ENCODE peak calls at places on chromosomes 5 and 9, in four cellular contexts. J is K562, H is IMR-90, G is GM12878. M is an unnamed sample.

GRCh38 chr5:78666041-78666444 is 17.5 kb upstream of the LHFPL2 start:
- DNase-seq in H (peak), G (no peak), J (no peak), M (no peak)

GRCh38 chr5:107184066-107184465 is 486.7 kb downstream of the EFNA5 start:
- DNase-seq in G (no peak), J (no peak), H (no peak), M (no peak)

GRCh38 chr5:78644741-78645300 is 3.8 kb downstream of the LHFPL2 start:
- DNase-seq in J (no peak), G (no peak), H (peak), M (no peak)

GRCh38 chr9:112489039-112489546 is 2.5 kb downstream of the KIAA1958 start:
- DNase-seq in H (no peak), J (peak), G (no peak), M (no peak)

GRCh38 chr5:169814045-169814444 is 166.2 kb downstream of the INSYN2B start:
- DNase-seq in G (no peak), J (no peak), H (no peak), M (no peak)

GRCh38 chr9:40927260-40927631 is 201.2 kb downstream of the FOXD4L6 start:
- DNase-seq in H (no peak), J (no peak), G (no peak), M (no peak)

GRCh38 chr9:91900057-91900816 is 49.8 kb downstream of the ROR2 start:
- DNase-seq in J (peak), G (no peak), H (no peak), M (no peak)

GRCh38 chr5:141488591-141489478 is at the start of gene PCDHGC5:
- DNase-seq in H (peak), G (no peak), J (no peak), M (no peak)

GRCh38 chr5:57171818-57172465 is 1.9 kb upstream of the GPBP1 start:
- DNase-seq in H (peak), G (no peak), J (peak), M (no peak)

GRCh38 chr5:42518595-42519067 is 95.4 kb downstream of the GHR start:
- DNase-seq in J (no peak), H (peak), G (no peak), M (no peak)

GRCh38 chr9:135213566-135213965 is 126.1 kb downstream of the OLFM1 start:
- DNase-seq in G (no peak), H (no peak), J (no peak), M (no peak)

GRCh38 chr5:147751156-147751830 is 31.2 kb downstream of the JAKMIP2 start:
- DNase-seq in H (no peak), J (no peak), G (no peak), M (no peak)

GRCh38 chr5:134784946-134785620 is 26.5 kb downstream of the DDX46 start:
- DNase-seq in J (no peak), H (peak), G (no peak), M (no peak)
- TF ChIP-seq ELK1 in J (no peak), H (no peak), G (no peak), M (no peak)

GRCh38 chr9:79300153-79300552 is 271.6 kb upstream of the TLE4 start:
- DNase-seq in J (no peak), G (no peak), H (no peak), M (no peak)
- TF ChIP-seq ELK1 in J (no peak), G (no peak), H (no peak), M (no peak)

GRCh38 chr5:149413477-149414210 is 34.6 kb upstream of the IL17B start:
- DNase-seq in G (no peak), H (no peak), J (no peak), M (no peak)

GRCh38 chr5:149416977-149417713 is 38.1 kb upstream of the IL17B start:
- DNase-seq in J (no peak), H (peak), G (no peak), M (no peak)

GRCh38 chr5:149412783-149413476 is 33.8 kb upstream of the IL17B start:
- DNase-seq in G (no peak), J (no peak), H (no peak), M (no peak)

GRCh38 chr5:149415245-149415967 is 36.3 kb upstream of the IL17B start:
- DNase-seq in J (no peak), H (no peak), G (no peak), M (no peak)

DNA sequence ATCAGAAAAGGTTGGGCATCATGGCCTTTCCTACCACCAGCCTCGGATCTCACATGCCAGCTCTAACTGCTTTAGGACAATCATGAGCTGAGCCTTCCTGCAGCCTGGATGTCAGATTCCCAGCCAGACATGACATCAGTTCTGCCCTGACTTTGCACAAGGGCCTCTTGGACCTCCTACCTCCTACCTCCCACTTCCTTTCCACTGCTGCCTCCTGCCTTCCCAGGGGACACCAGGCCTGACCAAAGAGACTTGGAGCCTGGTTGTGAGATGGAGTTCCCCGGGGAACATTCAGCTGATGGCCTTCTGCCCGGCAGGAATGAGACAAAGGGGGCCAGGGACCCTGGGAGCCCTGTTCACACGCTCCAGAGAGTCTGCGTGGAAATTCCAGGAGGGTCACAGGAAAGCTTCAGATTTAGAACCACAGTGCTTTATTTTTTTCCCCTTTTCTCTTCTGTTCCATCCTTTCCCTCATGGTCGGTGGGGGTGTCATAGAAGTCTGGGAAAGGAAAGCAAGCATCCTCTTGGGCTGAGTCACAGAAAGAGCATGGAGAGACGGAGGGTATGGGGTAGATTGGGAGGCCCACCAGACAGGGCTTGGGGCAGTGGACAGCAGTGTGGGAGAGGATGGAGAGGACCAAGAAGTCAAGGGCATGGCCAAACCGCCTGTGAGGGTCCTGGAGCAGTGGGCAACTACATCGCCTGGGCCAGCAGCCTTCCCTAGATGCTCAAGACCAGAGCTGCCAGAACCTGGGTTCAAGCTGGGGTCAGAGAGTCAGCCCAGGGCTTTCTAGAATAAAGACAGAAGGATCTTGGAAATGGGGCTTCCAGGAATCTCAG is 35.5 kb upstream of the IL17B start:
- DNase-seq in G (no peak), H (peak), J (no peak), M (no peak)
- TF ChIP-seq ELK1 in G (no peak), H (no peak), J (no peak), M (no peak)

DNA sequence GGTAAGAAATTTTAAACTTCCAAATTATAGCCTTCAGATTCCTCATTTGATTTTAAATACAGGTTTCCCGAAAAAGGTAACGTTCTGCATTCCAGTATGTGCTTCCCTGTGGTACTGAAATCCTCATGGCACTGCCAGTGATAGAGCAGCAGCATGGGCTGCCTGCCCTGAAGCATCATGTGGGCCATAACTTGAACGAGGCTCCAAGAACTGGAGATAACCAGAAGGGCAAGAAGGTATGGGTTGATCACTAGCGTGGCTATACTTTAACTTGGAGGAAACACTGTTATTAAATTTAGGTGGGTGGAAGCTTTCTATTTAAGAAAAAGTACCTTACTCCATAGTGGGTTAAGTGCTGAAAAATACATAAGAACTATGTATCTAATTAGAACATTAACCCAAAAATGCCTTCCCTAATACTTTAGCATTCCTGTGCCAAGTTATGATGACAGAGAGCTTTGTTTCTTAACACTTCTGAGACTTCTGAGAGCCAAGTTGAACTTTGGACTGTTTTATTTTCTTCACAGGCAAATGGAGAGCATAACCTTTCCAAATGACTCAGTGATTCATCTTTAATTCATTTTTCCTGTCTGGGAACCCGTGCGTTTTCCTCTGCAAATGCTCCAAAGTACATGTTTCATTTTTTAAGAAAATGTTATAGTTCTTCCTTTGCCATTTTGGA is 191.5 kb upstream of the GNA14 start:
- DNase-seq in G (no peak), J (no peak), H (peak), M (peak)
- TF ChIP-seq ELK1 in G (no peak), J (no peak), H (no peak), M (no peak)

M was measured in A549.